ENCODE peak calls at places on chromosomes 12 and 14, in six cellular contexts. G is mammary epithelial cell, N is GM12878, D is MM.1S, A is fibroblast of lung, X is GM23248. T is an unnamed sample.
A peak's percentile ranks its signal among the peaks of the same experiment; 100 is the strongest.

GRCh38 chr12:29625359-29625953 is 128.0 kb upstream of the OVCH1 start:
- DNase-seq in G (no peak), N (peak; percentile 16), D (no peak), A (peak; percentile 17), X (no peak), T (no peak)

GRCh38 chr12:108543642-108544041 is 17.3 kb downstream of the SART3 start:
- DNase-seq in G (no peak), N (no peak), D (no peak), A (no peak), X (peak; percentile 30), T (no peak)

GRCh38 chr14:31403707-31404106 is 16.6 kb downstream of the HEATR5A start:
- DNase-seq in G (no peak), N (no peak), D (no peak), A (no peak), X (no peak), T (no peak)

GRCh38 chr12:75658826-75659823 is 147.7 kb upstream of the KRR1 start:
- DNase-seq in G (peak; percentile 86), N (no peak), D (no peak), A (peak; percentile 92), X (peak; percentile 86), T (peak; percentile 49)

GRCh38 chr12:114742363-114742762 is 58.4 kb upstream of the TBX3 start:
- DNase-seq in G (no peak), N (no peak), D (no peak), A (no peak), X (no peak), T (no peak)

GRCh38 chr12:109092484-109093021 is 719 bp downstream of the ALKBH2 start:
- DNase-seq in G (peak; percentile 1), N (no peak), D (no peak), A (no peak), X (no peak), T (no peak)

GRCh38 chr12:108591267-108591980 is 6.5 kb downstream of the TMEM119 start:
- DNase-seq in G (no peak), N (no peak), D (no peak), A (no peak), X (no peak), T (no peak)

GRCh38 chr14:54667764-54668163 is 100.8 kb downstream of the SAMD4A start:
- DNase-seq in G (no peak), N (no peak), D (no peak), A (no peak), X (no peak), T (no peak)

GRCh38 chr14:104694475-104694950 is 5.1 kb downstream of the INF2 start:
- DNase-seq in G (no peak), N (no peak), D (no peak), A (no peak), X (no peak), T (no peak)

GRCh38 chr12:65999564-66000280 is 130.8 kb downstream of the LLPH start:
- DNase-seq in G (peak; percentile 91), N (no peak), D (no peak), A (peak; percentile 89), X (peak; percentile 40), T (peak; percentile 83)

GRCh38 chr14:58133739-58134138 is 18.3 kb downstream of the ARMH4 start:
- DNase-seq in G (peak; percentile 67), N (no peak), D (no peak), A (peak; percentile 89), X (peak; percentile 76), T (peak; percentile 13)

GRCh38 chr14:104724981-104725771 is 1.1 kb downstream of the ADSS1 start:
- DNase-seq in G (no peak), N (no peak), D (no peak), A (no peak), X (peak; percentile 63), T (no peak)

GRCh38 chr12:76646366-76646765 is 86.8 kb upstream of the OSBPL8 start:
- DNase-seq in G (no peak), N (no peak), D (no peak), A (no peak), X (no peak), T (no peak)

GRCh38 chr12:119204716-119205285 is 26.1 kb downstream of the HSPB8 start:
- DNase-seq in G (no peak), N (no peak), D (no peak), A (no peak), X (no peak), T (no peak)

GRCh38 chr12:132765366-132765765 is 3.7 kb upstream of the ANKLE2 start:
- DNase-seq in G (no peak), N (no peak), D (no peak), A (no peak), X (no peak), T (no peak)
- H3K9ac ChIP-seq in G (no peak overlapping the region), N (no peak overlapping the region), D (no peak overlapping the region), A (no peak overlapping the region), X (no peak overlapping the region), T (no peak overlapping the region)

DNA sequence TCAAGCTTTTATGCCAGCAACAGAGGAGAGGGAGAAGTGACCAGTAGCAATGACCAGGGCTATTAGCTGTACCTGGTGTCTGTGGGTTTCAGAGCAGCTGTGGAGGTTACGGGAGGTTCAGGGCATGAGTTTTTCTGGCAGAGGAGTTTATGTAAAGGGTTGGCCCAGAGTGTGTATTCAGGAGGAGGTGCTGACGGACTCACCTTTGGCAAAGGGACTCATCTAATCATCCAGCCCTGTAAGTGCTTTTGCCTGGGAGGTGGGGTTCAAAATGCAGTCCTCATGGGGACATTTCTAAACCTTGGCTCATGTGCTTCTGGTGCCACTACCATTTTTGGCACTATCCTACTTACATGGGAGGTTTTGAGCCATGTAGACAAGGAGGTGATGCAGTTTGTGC is 95.3 kb downstream of the DAD1 start:
- DNase-seq in G (no peak), N (no peak), D (no peak), A (no peak), X (no peak), T (no peak)
- H3K9ac ChIP-seq in G (no peak overlapping the region), N (peak overlapping the region; percentile 39), D (no peak overlapping the region), A (no peak overlapping the region), X (no peak overlapping the region), T (no peak overlapping the region)

GRCh38 chr14:36055052-36055378 is 121.5 kb downstream of the PTCSC3 start:
- DNase-seq in G (no peak), N (no peak), D (no peak), A (no peak), X (no peak), T (no peak)
- H3K9ac ChIP-seq in G (no peak overlapping the region), N (no peak overlapping the region), D (no peak overlapping the region), A (no peak overlapping the region), X (no peak overlapping the region), T (no peak overlapping the region)

DNA sequence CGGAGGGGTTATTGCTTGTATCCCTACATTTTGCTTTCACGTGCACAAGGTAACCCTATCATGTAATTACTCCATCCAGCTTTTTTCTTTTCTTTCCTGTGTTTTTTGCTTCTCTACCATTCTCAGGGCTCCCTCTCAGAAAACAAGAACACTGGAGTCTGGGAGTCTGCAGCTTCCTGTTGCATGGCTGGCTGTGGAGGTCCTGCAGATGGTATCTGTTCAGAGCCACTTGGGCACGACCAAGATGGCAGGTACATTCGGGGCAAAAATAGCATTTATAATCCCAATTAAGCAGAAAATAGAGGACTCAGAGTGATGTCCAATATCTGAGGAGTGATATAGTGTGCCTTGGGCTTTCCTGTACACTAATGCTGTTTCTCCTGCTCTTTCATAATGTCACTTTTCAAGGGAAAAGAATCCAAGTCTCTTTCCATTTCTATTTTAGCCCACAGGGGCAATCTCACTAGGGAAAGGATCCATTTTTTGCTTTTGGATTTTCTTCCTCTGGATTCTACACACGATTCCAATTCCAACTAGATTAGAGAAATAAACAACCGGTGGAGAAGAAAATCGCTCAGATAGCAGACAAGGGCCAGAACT is 3.2 kb upstream of the NUMB start:
- DNase-seq in G (no peak), N (no peak), D (no peak), A (no peak), X (no peak), T (no peak)
- H3K9ac ChIP-seq in G (no peak overlapping the region), N (no peak overlapping the region), D (no peak overlapping the region), A (no peak overlapping the region), X (peak overlapping the region; percentile 90), T (no peak overlapping the region)

GRCh38 chr12:104723895-104724294 is 234.2 kb downstream of the SLC41A2 start:
- DNase-seq in G (no peak), N (no peak), D (no peak), A (no peak), X (no peak), T (no peak)

GRCh38 chr12:104724992-104725585 is 233.0 kb downstream of the SLC41A2 start:
- DNase-seq in G (no peak), N (no peak), D (no peak), A (no peak), X (no peak), T (no peak)

GRCh38 chr12:104727866-104728449 is 230.1 kb downstream of the SLC41A2 start:
- DNase-seq in G (no peak), N (no peak), D (no peak), A (no peak), X (no peak), T (no peak)

GRCh38 chr12:104722541-104723534 is 235.3 kb downstream of the SLC41A2 start:
- DNase-seq in G (no peak), N (no peak), D (no peak), A (no peak), X (no peak), T (no peak)

DNA sequence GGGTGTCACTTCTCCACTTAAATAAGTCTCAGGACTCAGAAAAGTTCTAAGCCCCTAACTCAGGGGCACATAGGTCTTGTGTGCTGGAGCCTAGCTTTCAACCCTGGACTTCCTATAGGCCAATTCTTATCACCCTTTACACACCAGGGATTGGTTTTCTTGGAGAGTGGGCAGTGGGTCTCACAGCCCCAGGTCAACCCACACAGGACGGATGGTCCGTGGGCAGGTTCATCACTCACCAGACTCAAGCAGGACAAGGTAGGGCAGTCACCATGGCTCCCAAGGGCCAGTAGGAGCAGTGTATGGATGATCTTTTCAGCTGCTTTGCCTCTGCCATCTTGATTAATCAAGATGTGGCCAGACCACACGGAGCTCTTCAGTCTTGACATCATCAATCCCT is 232.5 kb downstream of the SLC41A2 start:
- DNase-seq in G (no peak), N (no peak), D (no peak), A (no peak), X (no peak), T (no peak)
- H3K9ac ChIP-seq in G (no peak overlapping the region), N (no peak overlapping the region), D (no peak overlapping the region), A (no peak overlapping the region), X (no peak overlapping the region), T (no peak overlapping the region)

DNA sequence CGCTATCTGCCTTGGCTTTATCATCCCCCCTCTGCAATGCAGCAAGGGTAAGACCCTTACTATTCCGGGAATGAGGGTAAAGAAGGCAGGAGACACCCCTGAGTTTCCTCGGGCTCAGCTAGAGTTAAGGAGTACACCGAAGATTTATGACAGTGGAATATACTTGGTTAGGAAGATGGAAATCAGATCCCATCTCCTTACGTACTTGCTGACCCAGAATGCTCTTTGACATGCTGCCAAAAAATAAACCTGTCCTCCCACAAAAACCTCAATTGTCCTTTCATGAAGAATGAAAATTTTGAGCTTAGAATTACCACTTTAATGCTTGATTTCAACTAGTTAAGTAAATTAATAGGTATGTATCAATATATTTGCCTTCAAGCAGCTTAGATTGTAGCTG is 99.5 kb downstream of the PRIMA1 start:
- DNase-seq in G (no peak), N (no peak), D (no peak), A (no peak), X (no peak), T (no peak)
- H3K9ac ChIP-seq in G (no peak overlapping the region), N (no peak overlapping the region), D (no peak overlapping the region), A (no peak overlapping the region), X (no peak overlapping the region), T (no peak overlapping the region)